ENCODE peak calls at places on chromosome X, in nine cellular contexts. V is memory B cell, I is osteoblast, Z is upper lobe of left lung, G is LoVo, X is adrenal gland, Q is B cell, Y is kidney glomerular epithelial cell, L is GM12865. F is an unnamed sample.

GRCh38 chrX:134601240-134601639 is 57.0 kb downstream of the PLAC1 start:
- DNase-seq in V (no peak), I (no peak), Z (no peak), G (no peak), X (no peak), Q (no peak), Y (no peak), L (no peak), F (no peak)

GRCh38 chrX:56248492-56248891 is 16.3 kb downstream of the KLF8 start:
- DNase-seq in V (peak; percentile 41), I (no peak), Z (peak; percentile 36), G (peak; percentile 34), X (peak; percentile 45), Q (peak; percentile 55), Y (no peak), L (peak; percentile 73), F (no peak)

GRCh38 chrX:53682885-53683555 is 3.5 kb downstream of the HUWE1 start:
- DNase-seq in V (no peak), I (peak; percentile 85), Z (peak; percentile 45), G (peak; percentile 31), X (peak; percentile 58), Q (no peak), Y (peak; percentile 5), L (peak; percentile 61), F (no peak)

GRCh38 chrX:71638409-71638808 is 20.1 kb upstream of the CXCR3 start:
- DNase-seq in V (no peak), I (no peak), Z (no peak), G (no peak), X (no peak), Q (no peak), Y (no peak), L (no peak), F (no peak)

GRCh38 chrX:9775930-9776329 is 10.3 kb upstream of the GPR143 start:
- DNase-seq in V (no peak), I (no peak), Z (no peak), G (no peak), X (no peak), Q (no peak), Y (no peak), L (peak; percentile 20), F (no peak)

GRCh38 chrX:31199051-31199769 is 127.4 kb upstream of the FTHL17 start:
- DNase-seq in V (no peak), I (no peak), Z (no peak), G (no peak), X (peak; percentile 60), Q (no peak), Y (no peak), L (no peak), F (no peak)

GRCh38 chrX:48493890-48494364 is 14.9 kb upstream of the PORCN start:
- DNase-seq in V (no peak), I (no peak), Z (no peak), G (no peak), X (peak; percentile 66), Q (no peak), Y (no peak), L (no peak), F (no peak)

GRCh38 chrX:56788717-56789122 is 59.7 kb downstream of the NBDY start:
- DNase-seq in V (no peak), I (no peak), Z (peak; percentile 41), G (no peak), X (no peak), Q (no peak), Y (no peak), L (no peak), F (no peak)

GRCh38 chrX:76657499-76657898 is 230.0 kb downstream of the MAGEE1 start:
- DNase-seq in V (no peak), I (no peak), Z (no peak), G (no peak), X (no peak), Q (no peak), Y (no peak), L (peak; percentile 1), F (no peak)

GRCh38 chrX:148517191-148517590 is 16.8 kb downstream of the AFF2 start:
- DNase-seq in V (no peak), I (no peak), Z (no peak), G (no peak), X (no peak), Q (no peak), Y (no peak), L (no peak), F (no peak)

GRCh38 chrX:49760288-49760885 is 64.6 kb upstream of the PAGE1 start:
- DNase-seq in V (no peak), I (no peak), Z (no peak), G (no peak), X (no peak), Q (no peak), Y (no peak), L (no peak), F (no peak)

GRCh38 chrX:10235851-10236250 is 79.1 kb downstream of the CLCN4 start:
- DNase-seq in V (no peak), I (no peak), Z (no peak), G (no peak), X (no peak), Q (no peak), Y (no peak), L (no peak), F (no peak)

GRCh38 chrX:120769576-120770341 is 105.9 kb downstream of the CT47B1 start:
- DNase-seq in V (no peak), I (no peak), Z (no peak), G (peak; percentile 16), X (peak; percentile 22), Q (no peak), Y (peak; percentile 22), L (peak; percentile 50), F (no peak)

GRCh38 chrX:45003080-45003479 is 130.1 kb downstream of the KDM6A start:
- DNase-seq in V (no peak), I (no peak), Z (no peak), G (no peak), X (no peak), Q (no peak), Y (no peak), L (no peak), F (no peak)

GRCh38 chrX:1361275-1361674 is 24.7 kb downstream of the IL3RA start:
- DNase-seq in V (no peak), I (no peak), Z (peak; percentile 15), G (no peak), X (no peak), Q (no peak), Y (no peak), L (no peak), F (no peak)

GRCh38 chrX:128287693-128288092 is 235.5 kb upstream of the ACTRT1 start:
- DNase-seq in V (no peak), I (no peak), Z (no peak), G (no peak), X (no peak), Q (no peak), Y (no peak), L (no peak), F (no peak)

F was measured in GM12892.